ENCODE peak calls at places on chromosomes 12 and 14, in four cellular contexts. One of them, this sample, is unnamed.

GRCh38 chr14:63088865-63089264 is 43.6 kb upstream of the KCNH5 start:
- DNase-seq in brain microvascular endothelial cell: no peak
- DNase-seq in RWPE2: no peak
- DNase-seq in left ventricle myocardium inferior: no peak
- DNase-seq in this sample: no peak

GRCh38 chr14:104891664-104892500 is 26.8 kb downstream of the CEP170B start:
- DNase-seq in brain microvascular endothelial cell: no peak
- DNase-seq in left ventricle myocardium inferior: peak; percentile 14
- DNase-seq in RWPE2: peak; percentile 73
- DNase-seq in this sample: no peak

GRCh38 chr14:35355981-35356839 is 48.3 kb downstream of the NFKBIA start:
- DNase-seq in left ventricle myocardium inferior: no peak
- DNase-seq in RWPE2: no peak
- DNase-seq in brain microvascular endothelial cell: peak; percentile 32
- DNase-seq in this sample: peak; percentile 79

GRCh38 chr12:132690112-132690511 is 2.7 kb downstream of the PXMP2 start:
- DNase-seq in left ventricle myocardium inferior: no peak
- DNase-seq in RWPE2: no peak
- DNase-seq in brain microvascular endothelial cell: no peak
- DNase-seq in this sample: no peak

GRCh38 chr14:56310643-56311042 is 192.4 kb downstream of the PELI2 start:
- DNase-seq in brain microvascular endothelial cell: peak; percentile 38
- DNase-seq in left ventricle myocardium inferior: no peak
- DNase-seq in RWPE2: no peak
- DNase-seq in this sample: peak; percentile 65

GRCh38 chr14:53152909-53153701 is at the start of gene DDHD1:
- DNase-seq in brain microvascular endothelial cell: peak; percentile 31
- DNase-seq in left ventricle myocardium inferior: peak; percentile 82
- DNase-seq in RWPE2: peak; percentile 69
- DNase-seq in this sample: peak; percentile 32

GRCh38 chr14:37623552-37623951 is 28.1 kb downstream of the TTC6 start:
- DNase-seq in RWPE2: peak; percentile 94
- DNase-seq in brain microvascular endothelial cell: peak; percentile 90
- DNase-seq in left ventricle myocardium inferior: no peak
- DNase-seq in this sample: peak; percentile 44

GRCh38 chr12:120000556-120000955 is 11.5 kb downstream of the BICDL1 start:
- DNase-seq in RWPE2: no peak
- DNase-seq in left ventricle myocardium inferior: no peak
- DNase-seq in brain microvascular endothelial cell: no peak
- DNase-seq in this sample: no peak

GRCh38 chr14:68562911-68563255 is 230.0 kb downstream of the ZFP36L1 start:
- DNase-seq in brain microvascular endothelial cell: no peak
- DNase-seq in left ventricle myocardium inferior: no peak
- DNase-seq in RWPE2: no peak
- DNase-seq in this sample: no peak

GRCh38 chr14:45947785-45948184 is 694.8 kb upstream of the MIS18BP1 start:
- DNase-seq in RWPE2: no peak
- DNase-seq in left ventricle myocardium inferior: no peak
- DNase-seq in brain microvascular endothelial cell: no peak
- DNase-seq in this sample: no peak

GRCh38 chr12:57727758-57728395 is 10.7 kb downstream of the AGAP2 start:
- DNase-seq in left ventricle myocardium inferior: no peak
- DNase-seq in RWPE2: no peak
- DNase-seq in brain microvascular endothelial cell: no peak
- DNase-seq in this sample: no peak

GRCh38 chr12:65977384-65977783 is 153.1 kb downstream of the HMGA2 start:
- DNase-seq in left ventricle myocardium inferior: no peak
- DNase-seq in brain microvascular endothelial cell: no peak
- DNase-seq in RWPE2: no peak
- DNase-seq in this sample: no peak

GRCh38 chr14:66076166-66076565 is 410.0 kb upstream of the CCDC196 start:
- DNase-seq in brain microvascular endothelial cell: no peak
- DNase-seq in left ventricle myocardium inferior: no peak
- DNase-seq in RWPE2: no peak
- DNase-seq in this sample: peak; percentile 12

GRCh38 chr14:74684444-74684843 is 28.4 kb downstream of the AREL1 start:
- DNase-seq in left ventricle myocardium inferior: no peak
- DNase-seq in RWPE2: no peak
- DNase-seq in brain microvascular endothelial cell: no peak
- DNase-seq in this sample: no peak

GRCh38 chr14:19873178-19873577 is 1.8 kb upstream of the OR4K2 start:
- DNase-seq in left ventricle myocardium inferior: no peak
- DNase-seq in RWPE2: no peak
- DNase-seq in brain microvascular endothelial cell: no peak
- DNase-seq in this sample: no peak

GRCh38 chr12:69298947-69299346 is 49.2 kb upstream of the LYZ start:
- DNase-seq in left ventricle myocardium inferior: no peak
- DNase-seq in RWPE2: no peak
- DNase-seq in brain microvascular endothelial cell: no peak
- DNase-seq in this sample: no peak

GRCh38 chr12:117036046-117036445 is 63.2 kb downstream of the TESC start:
- DNase-seq in left ventricle myocardium inferior: peak; percentile 65
- DNase-seq in RWPE2: no peak
- DNase-seq in brain microvascular endothelial cell: no peak
- DNase-seq in this sample: no peak

GRCh38 chr14:75604979-75605825 is 26.8 kb downstream of the FLVCR2 start:
- DNase-seq in brain microvascular endothelial cell: peak; percentile 59
- DNase-seq in left ventricle myocardium inferior: peak; percentile 49
- DNase-seq in RWPE2: no peak
- DNase-seq in this sample: peak; percentile 4

GRCh38 chr12:1453801-1454200 is 140.6 kb downstream of the FBXL14 start:
- DNase-seq in left ventricle myocardium inferior: no peak
- DNase-seq in brain microvascular endothelial cell: no peak
- DNase-seq in RWPE2: no peak
- DNase-seq in this sample: no peak

GRCh38 chr12:12812163-12812562 is 983 bp upstream of the DDX47 start:
- DNase-seq in left ventricle myocardium inferior: no peak
- DNase-seq in brain microvascular endothelial cell: no peak
- DNase-seq in RWPE2: no peak
- DNase-seq in this sample: no peak

GRCh38 chr14:103108749-103109207 is 14.3 kb downstream of the EXOC3L4 start:
- DNase-seq in brain microvascular endothelial cell: no peak
- DNase-seq in RWPE2: no peak
- DNase-seq in left ventricle myocardium inferior: no peak
- DNase-seq in this sample: peak; percentile 20

GRCh38 chr12:9782547-9783382 is 22.1 kb upstream of the CD69 start:
- DNase-seq in brain microvascular endothelial cell: no peak
- DNase-seq in left ventricle myocardium inferior: no peak
- DNase-seq in RWPE2: no peak
- DNase-seq in this sample: no peak

GRCh38 chr12:89051065-89051677 is 301.1 kb downstream of the DUSP6 start:
- DNase-seq in brain microvascular endothelial cell: peak; percentile 70
- DNase-seq in left ventricle myocardium inferior: no peak
- DNase-seq in RWPE2: no peak
- DNase-seq in this sample: peak; percentile 44

GRCh38 chr12:48988030-48988649 is 10.0 kb downstream of the WNT1 start:
- DNase-seq in left ventricle myocardium inferior: no peak
- DNase-seq in brain microvascular endothelial cell: peak; percentile 41
- DNase-seq in RWPE2: peak; percentile 38
- DNase-seq in this sample: no peak

GRCh38 chr12:94150483-94151225 is 2.3 kb downstream of the PLXNC1 start:
- DNase-seq in left ventricle myocardium inferior: no peak
- DNase-seq in RWPE2: no peak
- DNase-seq in brain microvascular endothelial cell: no peak
- DNase-seq in this sample: no peak
- H3K4me3 ChIP-seq in left ventricle myocardium inferior: peak overlapping the region; percentile 77
- H3K4me3 ChIP-seq in RWPE2: no peak overlapping the region
- H3K4me3 ChIP-seq in brain microvascular endothelial cell: peak overlapping the region; percentile 3
- H3K4me3 ChIP-seq in this sample: no peak overlapping the region

GRCh38 chr12:111544032-111544431 is 55.1 kb downstream of the ATXN2 start:
- DNase-seq in brain microvascular endothelial cell: no peak
- DNase-seq in RWPE2: no peak
- DNase-seq in left ventricle myocardium inferior: no peak
- DNase-seq in this sample: no peak
- H3K4me3 ChIP-seq in brain microvascular endothelial cell: no peak overlapping the region
- H3K4me3 ChIP-seq in RWPE2: no peak overlapping the region
- H3K4me3 ChIP-seq in left ventricle myocardium inferior: no peak overlapping the region
- H3K4me3 ChIP-seq in this sample: no peak overlapping the region

DNA sequence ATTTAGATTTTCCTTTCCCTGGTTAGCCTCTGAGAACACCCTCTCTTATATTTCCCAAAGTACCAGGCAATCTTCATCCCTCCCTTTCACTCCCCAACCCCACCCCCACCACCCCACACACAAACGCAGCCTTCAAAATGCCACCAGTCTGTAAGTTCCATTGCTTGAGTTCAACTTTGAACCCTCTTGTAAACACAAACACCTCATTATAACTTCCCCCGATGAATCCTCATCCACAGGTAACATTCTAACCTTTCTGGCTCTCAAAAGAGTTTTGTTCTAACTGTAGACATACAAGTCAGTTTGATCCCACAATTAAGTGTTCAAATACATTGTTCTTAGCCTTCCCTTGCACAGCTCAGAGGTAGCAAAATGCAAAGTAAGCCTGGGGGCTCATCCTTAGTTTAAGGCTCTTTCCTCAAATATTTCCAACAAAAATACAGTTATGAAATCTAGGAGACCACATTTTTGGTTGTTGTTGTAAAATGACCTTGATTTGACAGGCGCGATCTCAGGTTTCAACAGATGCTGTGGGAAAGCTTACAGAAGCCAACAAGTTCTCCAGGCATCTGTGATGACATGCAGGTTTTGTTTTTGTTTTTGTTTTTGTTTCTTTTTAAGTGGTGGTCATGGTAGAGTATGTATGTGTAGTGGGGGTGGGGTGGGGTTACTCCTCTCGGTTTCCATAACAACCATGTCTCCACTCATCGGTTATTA is 199.6 kb upstream of the FOXN3 start:
- DNase-seq in left ventricle myocardium inferior: no peak
- DNase-seq in brain microvascular endothelial cell: peak; percentile 45
- DNase-seq in RWPE2: no peak
- DNase-seq in this sample: no peak
- H3K4me3 ChIP-seq in left ventricle myocardium inferior: peak overlapping the region; percentile 83
- H3K4me3 ChIP-seq in brain microvascular endothelial cell: no peak overlapping the region
- H3K4me3 ChIP-seq in RWPE2: no peak overlapping the region
- H3K4me3 ChIP-seq in this sample: peak overlapping the region; percentile 83

GRCh38 chr12:104957388-104958008 is 592 bp downstream of the SLC41A2 start:
- DNase-seq in RWPE2: no peak
- DNase-seq in left ventricle myocardium inferior: peak; percentile 18
- DNase-seq in brain microvascular endothelial cell: no peak
- DNase-seq in this sample: no peak

GRCh38 chr12:104958009-104958945 is at the start of gene SLC41A2:
- DNase-seq in brain microvascular endothelial cell: peak; percentile 94
- DNase-seq in RWPE2: peak; percentile 72
- DNase-seq in left ventricle myocardium inferior: peak; percentile 63
- DNase-seq in this sample: peak; percentile 94

GRCh38 chr12:104958946-104959841 is 1.1 kb upstream of the SLC41A2 start:
- DNase-seq in brain microvascular endothelial cell: peak; percentile 25
- DNase-seq in RWPE2: no peak
- DNase-seq in left ventricle myocardium inferior: no peak
- DNase-seq in this sample: peak; percentile 38

GRCh38 chr12:104955703-104956102 is 2.4 kb downstream of the SLC41A2 start:
- DNase-seq in left ventricle myocardium inferior: no peak
- DNase-seq in brain microvascular endothelial cell: no peak
- DNase-seq in RWPE2: no peak
- DNase-seq in this sample: no peak

GRCh38 chr12:104956870-104957301 is 1.2 kb downstream of the SLC41A2 start:
- DNase-seq in brain microvascular endothelial cell: no peak
- DNase-seq in left ventricle myocardium inferior: no peak
- DNase-seq in RWPE2: no peak
- DNase-seq in this sample: no peak
- H3K4me3 ChIP-seq in brain microvascular endothelial cell: no peak overlapping the region
- H3K4me3 ChIP-seq in left ventricle myocardium inferior: peak overlapping the region; percentile 87
- H3K4me3 ChIP-seq in RWPE2: no peak overlapping the region
- H3K4me3 ChIP-seq in this sample: peak overlapping the region; percentile 72

GRCh38 chr14:24368562-24369252 is 723 bp downstream of the NFATC4 start:
- DNase-seq in brain microvascular endothelial cell: peak; percentile 46
- DNase-seq in left ventricle myocardium inferior: peak; percentile 52
- DNase-seq in RWPE2: no peak
- DNase-seq in this sample: peak; percentile 57
- H3K4me3 ChIP-seq in brain microvascular endothelial cell: peak overlapping the region; percentile 80
- H3K4me3 ChIP-seq in left ventricle myocardium inferior: peak overlapping the region; percentile 70
- H3K4me3 ChIP-seq in RWPE2: no peak overlapping the region
- H3K4me3 ChIP-seq in this sample: peak overlapping the region; percentile 84

DNA sequence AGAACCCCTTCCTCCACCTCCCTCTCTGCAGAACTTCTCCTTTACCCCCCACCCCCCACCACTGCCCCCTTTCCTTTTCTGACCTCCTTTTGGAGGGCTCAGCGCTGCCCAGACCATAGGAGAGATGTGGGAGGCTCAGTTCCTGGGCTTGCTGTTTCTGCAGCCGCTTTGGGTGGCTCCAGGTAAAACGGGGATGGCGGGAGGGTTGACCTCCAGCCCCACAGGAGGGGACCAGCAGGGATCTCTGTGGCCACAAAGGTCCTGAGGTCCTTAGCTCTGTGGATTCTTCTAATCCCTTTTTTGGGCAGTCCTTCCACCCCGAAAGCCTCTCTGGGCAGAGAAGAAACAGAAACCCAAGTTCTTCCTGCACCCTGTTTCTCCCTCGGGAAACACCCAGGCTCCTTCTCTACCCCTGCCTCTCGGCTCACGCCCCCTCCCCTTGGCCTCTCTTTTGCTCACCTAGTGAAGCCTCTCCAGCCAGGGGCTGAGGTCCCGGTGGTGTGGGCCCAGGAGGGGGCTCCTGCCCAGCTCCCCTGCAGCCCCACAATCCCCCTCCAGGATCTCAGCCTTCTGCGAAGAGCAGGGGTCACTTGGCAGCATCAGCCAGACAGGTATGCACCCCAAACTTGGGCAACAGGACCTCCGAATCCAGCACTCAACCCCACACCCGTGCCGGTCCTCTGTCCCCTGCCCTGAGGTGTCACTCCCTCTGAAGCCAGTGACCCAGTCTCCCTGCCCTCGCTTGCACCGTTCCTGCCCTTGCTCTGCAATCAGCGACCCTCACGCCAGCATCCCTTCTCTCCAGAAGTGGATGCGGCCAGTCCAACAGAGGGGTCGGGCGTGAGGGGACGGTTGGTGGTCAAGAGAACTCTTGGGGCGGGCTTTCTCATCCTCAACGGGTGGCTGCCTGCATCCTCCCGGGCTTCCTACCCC is 675 bp downstream of the LAG3 start:
- DNase-seq in left ventricle myocardium inferior: no peak
- DNase-seq in brain microvascular endothelial cell: no peak
- DNase-seq in RWPE2: no peak
- DNase-seq in this sample: no peak
- H3K4me3 ChIP-seq in left ventricle myocardium inferior: peak overlapping the region; percentile 45
- H3K4me3 ChIP-seq in brain microvascular endothelial cell: no peak overlapping the region
- H3K4me3 ChIP-seq in RWPE2: no peak overlapping the region
- H3K4me3 ChIP-seq in this sample: no peak overlapping the region